ENCODE peak calls at places on chromosomes 16 and 17, in five cellular contexts. J is OCI-LY7, R is neural progenitor cell, T is PC-3, U is MM.1S. K is an unnamed sample.

GRCh38 chr17:55735784-55736405 is 13.2 kb upstream of the TMEM100 start:
- DNase-seq in J (peak; percentile 65), T (peak; percentile 66), U (peak; percentile 57), R (peak; percentile 74), K (peak; percentile 52)

GRCh38 chr16:2821483-2822157 is 4.6 kb downstream of the PRSS21 start:
- DNase-seq in T (no peak), R (no peak), U (no peak), J (no peak), K (peak; percentile 66)

GRCh38 chr16:1430214-1430758 is 592 bp upstream of the PERCC1 start:
- DNase-seq in R (no peak), T (no peak), J (no peak), U (no peak), K (no peak)

GRCh38 chr16:70018254-70018653 is 67.1 kb downstream of the CLEC18A start:
- DNase-seq in U (peak; percentile 19), T (peak; percentile 40), R (peak; percentile 42), J (peak; percentile 72), K (peak; percentile 43)

GRCh38 chr16:51697454-51697853 is 546.4 kb upstream of the SALL1 start:
- DNase-seq in J (no peak), T (no peak), U (no peak), R (no peak), K (no peak)

GRCh38 chr17:81553616-81554181 is 1.5 kb upstream of the FAAP100 start:
- DNase-seq in J (no peak), T (peak; percentile 89), U (no peak), R (no peak), K (peak; percentile 83)

GRCh38 chr17:64488301-64488700 is 8.6 kb downstream of the POLG2 start:
- DNase-seq in J (no peak), T (no peak), U (no peak), R (no peak), K (no peak)

GRCh38 chr16:23408242-23409201 is 44.5 kb downstream of the COG7 start:
- DNase-seq in R (peak; percentile 49), U (no peak), T (peak; percentile 33), J (no peak), K (peak; percentile 55)

GRCh38 chr16:499924-500323 is 27.6 kb upstream of the CAPN15 start:
- DNase-seq in U (no peak), R (no peak), T (no peak), J (no peak), K (no peak)

GRCh38 chr16:10995555-10995954 is 51.2 kb downstream of the CLEC16A start:
- DNase-seq in U (no peak), T (no peak), J (no peak), R (no peak), K (no peak)

GRCh38 chr17:62681061-62681938 is 53.8 kb downstream of the MRC2 start:
- DNase-seq in U (no peak), J (no peak), R (no peak), T (no peak), K (no peak)

GRCh38 chr16:46895399-46896313 is 11.5 kb downstream of the GPT2 start:
- DNase-seq in T (no peak), U (no peak), J (no peak), R (no peak), K (no peak)

GRCh38 chr16:75138636-75139035 is 9.7 kb upstream of the ZFP1 start:
- DNase-seq in R (no peak), U (no peak), T (no peak), J (no peak), K (no peak)

GRCh38 chr16:48176635-48177408 is 21.0 kb upstream of the ABCC12 start:
- DNase-seq in T (no peak), J (no peak), R (no peak), U (no peak), K (no peak)

GRCh38 chr16:59181821-59182420 is 447.8 kb upstream of the GOT2 start:
- DNase-seq in U (no peak), T (no peak), R (no peak), J (no peak), K (no peak)

GRCh38 chr17:65177901-65178300 is 40.7 kb downstream of the RGS9 start:
- DNase-seq in J (peak; percentile 21), T (peak; percentile 59), U (no peak), R (no peak), K (no peak)

GRCh38 chr17:2436516-2436915 is 35.7 kb upstream of the MNT start:
- DNase-seq in R (no peak), J (peak; percentile 14), U (peak; percentile 13), T (no peak), K (no peak)

GRCh38 chr16:26643519-26643918 is 423.2 kb upstream of the C16orf82 start:
- DNase-seq in R (no peak), T (no peak), J (peak; percentile 56), U (no peak), K (no peak)

GRCh38 chr17:56543280-56543679 is 50.2 kb upstream of the NOG start:
- DNase-seq in J (no peak), U (no peak), R (peak; percentile 40), T (no peak), K (no peak)

GRCh38 chr16:28324235-28324886 is 32.0 kb downstream of the SBK1 start:
- DNase-seq in J (no peak), R (no peak), U (no peak), T (peak; percentile 76), K (no peak)

GRCh38 chr17:11545696-11546095 is 52.6 kb upstream of the DNAH9 start:
- DNase-seq in T (no peak), J (no peak), R (no peak), U (no peak), K (no peak)

GRCh38 chr16:70715860-70716357 is 30.1 kb upstream of the MTSS2 start:
- DNase-seq in J (no peak), U (no peak), R (no peak), T (peak; percentile 58), K (peak; percentile 64)

GRCh38 chr17:36722121-36722902 is 120.9 kb downstream of the MRM1 start:
- DNase-seq in J (no peak), T (peak; percentile 33), R (peak; percentile 85), U (no peak), K (no peak)
- TF ChIP-seq EZH2phosphoT487 in J (no peak), T (no peak), R (no peak), U (no peak), K (no peak)

GRCh38 chr17:40810505-40810904 is 10.7 kb upstream of the KRT28 start:
- DNase-seq in U (no peak), T (peak; percentile 87), J (no peak), R (no peak), K (no peak)
- TF ChIP-seq EZH2phosphoT487 in U (no peak), T (no peak), J (no peak), R (no peak), K (no peak)

DNA sequence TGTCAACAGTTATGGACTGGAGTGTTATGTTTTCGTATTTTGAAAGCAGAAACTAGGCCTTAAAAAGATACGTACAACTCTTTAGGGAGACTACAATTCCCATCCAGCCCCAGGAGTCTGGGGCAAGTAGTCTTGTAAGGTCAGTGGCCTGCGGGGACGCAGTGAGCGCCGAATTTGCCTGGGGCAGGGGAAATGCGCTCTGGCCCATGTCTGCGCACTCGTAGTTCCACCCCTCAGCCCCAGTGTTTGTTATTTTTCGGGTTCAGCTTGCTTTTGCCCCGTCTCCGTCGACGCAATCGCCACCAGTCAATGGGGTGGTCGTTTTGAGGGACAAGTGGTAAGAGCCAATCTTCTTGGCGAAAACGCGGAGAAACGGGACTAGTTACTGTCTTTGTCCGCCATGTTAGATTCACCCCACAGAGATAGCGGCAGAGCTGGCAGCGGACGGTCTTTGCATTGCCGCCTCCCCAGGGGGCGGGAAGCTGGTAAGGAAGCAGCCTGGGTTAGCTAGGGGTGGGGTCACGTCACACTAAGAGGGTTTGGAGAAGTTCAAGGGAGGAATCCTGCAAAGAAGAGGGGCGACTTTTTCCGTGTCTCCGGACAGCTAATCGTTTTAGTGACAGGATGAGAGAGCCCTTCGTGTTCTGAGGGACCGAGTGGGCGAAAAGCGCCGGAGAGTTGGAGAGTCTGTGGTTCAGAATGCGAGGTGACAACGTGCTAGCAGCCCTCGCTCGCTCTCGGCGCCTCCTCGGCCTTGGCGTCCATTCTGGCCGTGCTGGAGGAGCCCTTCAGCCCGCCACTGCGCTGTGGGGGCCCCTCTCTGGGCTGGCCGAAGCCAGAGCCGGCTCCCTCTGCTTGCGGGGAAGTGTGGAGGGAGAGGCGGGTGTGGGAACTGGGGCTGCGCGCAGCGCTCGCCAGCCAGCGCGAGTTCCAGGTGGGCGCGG is 1.1 kb upstream of the BRCA1 start:
- DNase-seq in U (peak; percentile 7), T (no peak), J (no peak), R (peak; percentile 18), K (peak; percentile 63)
- TF ChIP-seq EZH2phosphoT487 in U (no peak), T (no peak), J (no peak), R (no peak), K (no peak)

GRCh38 chr17:49224997-49225337 is 5.6 kb downstream of the PHOSPHO1 start:
- DNase-seq in T (no peak), U (no peak), J (no peak), R (no peak), K (no peak)

GRCh38 chr17:49223168-49223516 is 7.4 kb downstream of the PHOSPHO1 start:
- DNase-seq in R (no peak), U (no peak), T (no peak), J (no peak), K (no peak)

GRCh38 chr17:49224198-49224996 is 6.2 kb downstream of the PHOSPHO1 start:
- DNase-seq in U (peak; percentile 9), R (peak; percentile 53), J (peak; percentile 49), T (no peak), K (peak; percentile 50)

GRCh38 chr17:49225554-49226236 is 4.9 kb downstream of the PHOSPHO1 start:
- DNase-seq in R (no peak), U (no peak), T (no peak), J (no peak), K (no peak)

GRCh38 chr17:49223517-49224197 is 6.9 kb downstream of the PHOSPHO1 start:
- DNase-seq in U (peak; percentile 42), T (peak; percentile 60), R (peak; percentile 77), J (peak; percentile 59), K (peak; percentile 89)
- TF ChIP-seq EZH2phosphoT487 in U (no peak), T (no peak), R (no peak), J (no peak), K (no peak)